ENCODE peak calls at places on chromosomes 7 and 10, in five cellular contexts. U is cardiac fibroblast, C is fibroblast of mammary gland, H is astrocyte, K is foreskin fibroblast. A is an unnamed sample.
A peak's percentile ranks its signal among the peaks of the same experiment; 100 is the strongest.

GRCh38 chr7:116730097-116731018 is 58.4 kb downstream of the MET start:
- DNase-seq in K (no peak), C (no peak), U (no peak), H (no peak), A (no peak)

GRCh38 chr10:80136134-80136571 is 3.6 kb downstream of the PLAC9 start:
- DNase-seq in U (peak; percentile 95), K (peak; percentile 99), H (peak; percentile 45), C (peak; percentile 99), A (no peak)

GRCh38 chr10:35438718-35439117 is 102.4 kb downstream of the CCNY start:
- DNase-seq in C (no peak), U (no peak), H (no peak), K (no peak), A (no peak)

GRCh38 chr7:69761290-69761922 is 163.1 kb downstream of the AUTS2 start:
- DNase-seq in K (no peak), H (no peak), C (no peak), U (no peak), A (no peak)

GRCh38 chr10:34916368-34916767 is 101.3 kb upstream of the PARD3 start:
- DNase-seq in U (peak; percentile 73), H (peak; percentile 94), K (peak; percentile 84), C (peak; percentile 94), A (no peak)

GRCh38 chr7:66099551-66100407 is 14.9 kb upstream of the CRCP start:
- DNase-seq in C (peak; percentile 92), U (peak; percentile 91), H (peak; percentile 93), K (peak; percentile 94), A (peak; percentile 65)

GRCh38 chr10:44801383-44802327 is 109.5 kb upstream of the TMEM72 start:
- DNase-seq in U (peak; percentile 98), C (peak; percentile 90), H (peak; percentile 99), K (peak; percentile 87), A (no peak)

GRCh38 chr7:371779-372545 is 82.0 kb downstream of the FOXL3 start:
- DNase-seq in H (no peak), C (no peak), U (no peak), K (no peak), A (no peak)

GRCh38 chr10:75499556-75499955 is 68.1 kb downstream of the LRMDA start:
- DNase-seq in U (no peak), C (no peak), K (no peak), H (no peak), A (no peak)

GRCh38 chr7:73891178-73891885 is 30.4 kb downstream of the TMEM270 start:
- DNase-seq in U (no peak), K (peak; percentile 43), H (no peak), C (no peak), A (no peak)

GRCh38 chr7:98107313-98107691 is 640 bp downstream of the LMTK2 start:
- DNase-seq in H (no peak), K (peak; percentile 28), U (peak; percentile 8), C (peak; percentile 14), A (peak; percentile 15)

GRCh38 chr10:62459072-62459471 is 84.9 kb downstream of the ZNF365 start:
- DNase-seq in U (peak; percentile 72), C (peak; percentile 89), K (peak; percentile 86), H (peak; percentile 59), A (no peak)

GRCh38 chr10:124211921-124212320 is 118.5 kb upstream of the CHST15 start:
- DNase-seq in K (peak; percentile 18), C (peak; percentile 50), U (peak; percentile 52), H (peak; percentile 70), A (no peak)

GRCh38 chr10:114350751-114351150 is 53.6 kb downstream of the AFAP1L2 start:
- DNase-seq in K (no peak), H (no peak), U (no peak), C (no peak), A (no peak)

GRCh38 chr10:46270086-46270811 is 16.5 kb upstream of the ANTXRL start:
- DNase-seq in U (no peak), K (no peak), C (no peak), H (no peak), A (no peak)

GRCh38 chr7:43099750-43100149 is 12.7 kb upstream of the HECW1 start:
- DNase-seq in C (no peak), K (no peak), U (no peak), H (no peak), A (no peak)

GRCh38 chr7:37971491-37971890 is 51.1 kb downstream of the EPDR1 start:
- DNase-seq in H (peak; percentile 11), K (no peak), C (peak; percentile 87), U (peak; percentile 86), A (no peak)

GRCh38 chr7:85424298-85424697 is 237.4 kb upstream of the SEMA3D start:
- DNase-seq in H (no peak), C (no peak), K (no peak), U (no peak), A (no peak)

GRCh38 chr10:121687094-121687850 is 89.0 kb upstream of the FGFR2 start:
- DNase-seq in H (no peak), C (no peak), K (no peak), U (no peak), A (no peak)

GRCh38 chr7:17056491-17057142 is 174.8 kb upstream of the AGR3 start:
- DNase-seq in C (peak; percentile 28), K (peak; percentile 55), H (peak; percentile 66), U (peak; percentile 40), A (no peak)

GRCh38 chr7:148319316-148319808 is 271.2 kb upstream of the C7orf33 start:
- DNase-seq in K (no peak), C (no peak), H (no peak), U (no peak), A (no peak)

GRCh38 chr7:155020996-155021395 is 18.1 kb upstream of the PAXIP1 start:
- DNase-seq in H (no peak), C (no peak), K (no peak), U (no peak), A (no peak)

GRCh38 chr7:94041529-94041928 is 37.4 kb upstream of the BET1 start:
- DNase-seq in K (peak; percentile 69), H (peak; percentile 94), C (peak; percentile 55), U (peak; percentile 80), A (no peak)

GRCh38 chr7:128899392-128899791 is 11.1 kb downstream of the KCP start:
- DNase-seq in K (no peak), C (no peak), H (no peak), U (no peak), A (no peak)

GRCh38 chr7:5282464-5283316 is at the start of gene SLC29A4:
- DNase-seq in K (peak; percentile 54), H (no peak), C (no peak), U (no peak), A (no peak)

GRCh38 chr7:35003679-35004278 is 33.5 kb downstream of the DPY19L1 start:
- DNase-seq in U (peak; percentile 95), C (peak; percentile 88), H (peak; percentile 90), K (peak; percentile 81), A (no peak)

DNA sequence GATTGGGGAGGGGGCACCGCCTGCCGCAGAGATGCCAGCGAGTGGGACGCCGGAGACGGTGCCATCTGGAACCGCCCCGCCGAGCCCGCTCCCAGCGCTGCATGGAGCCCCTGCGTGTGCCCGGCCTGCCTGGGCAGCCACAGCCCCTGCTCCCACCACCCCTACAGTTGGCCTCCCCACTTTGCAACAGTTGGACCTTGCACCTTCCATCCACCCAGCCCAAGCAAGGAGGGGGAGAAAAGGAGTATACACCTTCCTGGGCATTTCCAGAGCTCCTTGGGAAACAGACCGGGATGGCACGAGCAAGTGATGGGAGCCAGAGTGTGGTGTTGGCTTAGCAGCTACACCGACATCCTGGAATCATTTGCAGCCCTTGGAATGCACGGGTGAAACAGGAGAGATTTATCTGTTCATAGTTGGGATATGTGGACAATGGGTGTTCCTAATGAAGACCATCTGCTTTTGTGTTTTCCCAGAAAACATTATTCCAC is 10.5 kb downstream of the EBF3 start:
- DNase-seq in H (no peak), K (peak; percentile 83), C (peak; percentile 69), U (peak; percentile 59), A (no peak)
- H3K4me3 ChIP-seq in H (no peak overlapping the region), K (no peak overlapping the region), C (no peak overlapping the region), U (peak overlapping the region; percentile 39), A (no peak overlapping the region)

DNA sequence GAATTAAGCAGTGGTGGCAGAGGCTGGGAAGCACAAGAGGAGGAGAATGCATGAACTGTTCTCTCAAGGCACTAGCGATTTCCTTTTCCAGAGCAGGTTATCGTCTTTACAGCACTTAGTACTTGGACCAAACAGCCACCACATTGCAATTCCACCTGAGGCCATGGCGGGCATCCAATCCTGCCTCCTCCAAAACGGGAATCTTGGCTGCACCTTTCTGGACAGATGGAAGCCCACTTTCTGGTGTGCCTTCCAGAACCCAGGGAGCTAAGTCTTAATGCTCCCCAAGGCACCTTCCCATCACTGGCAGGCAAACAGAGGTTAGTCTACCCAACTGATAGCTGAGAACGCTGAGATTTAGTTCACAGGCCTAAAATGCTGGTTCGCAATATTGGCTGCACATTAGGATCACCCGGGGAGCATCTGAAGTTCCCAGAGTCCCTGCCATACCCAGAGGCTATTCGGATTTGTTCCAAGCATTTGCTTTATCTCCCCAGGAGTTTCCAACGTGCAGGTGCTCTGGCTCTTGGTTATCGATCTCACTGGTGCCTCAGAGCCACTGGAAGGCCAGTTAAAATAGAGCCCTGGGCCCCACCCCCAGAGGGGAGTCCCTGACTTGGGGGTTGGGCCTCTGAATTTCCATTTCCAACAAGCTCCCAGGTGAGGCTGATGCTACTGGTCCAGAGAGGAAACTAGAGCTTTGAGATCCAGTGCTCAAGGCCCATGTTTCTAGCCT is 62.2 kb downstream of the KCNMA1 start:
- DNase-seq in U (no peak), H (no peak), K (no peak), C (no peak), A (no peak)
- TF ChIP-seq CTCF in U (no peak), H (no peak), K (no peak), C (no peak), A (no peak)

GRCh38 chr7:3302681-3303320 is 1.7 kb downstream of the SDK1 start:
- DNase-seq in C (no peak), K (no peak), H (no peak), U (no peak), A (no peak)
- H3K4me3 ChIP-seq in C (no peak overlapping the region), K (no peak overlapping the region), H (peak overlapping the region; percentile 26), U (no peak overlapping the region), A (no peak overlapping the region)

GRCh38 chr7:1755783-1756626 is 85.9 kb downstream of the ELFN1 start:
- DNase-seq in K (no peak), C (no peak), U (no peak), H (no peak), A (no peak)

GRCh38 chr7:1761097-1761496 is 91.0 kb downstream of the ELFN1 start:
- DNase-seq in C (no peak), H (no peak), U (no peak), K (no peak), A (no peak)

GRCh38 chr7:1758859-1759521 is 88.9 kb downstream of the ELFN1 start:
- DNase-seq in H (no peak), C (no peak), U (no peak), K (no peak), A (no peak)

GRCh38 chr7:1757601-1758000 is 87.5 kb downstream of the ELFN1 start:
- DNase-seq in K (no peak), U (no peak), C (no peak), H (no peak), A (no peak)

GRCh38 chr7:1758417-1758858 is 88.4 kb downstream of the ELFN1 start:
- DNase-seq in H (no peak), C (peak; percentile 50), U (peak; percentile 41), K (peak; percentile 36), A (no peak)
- TF ChIP-seq CTCF in H (no peak), C (peak; percentile 38), U (peak; percentile 44), K (peak; percentile 40), A (no peak)

A was measured in CD8-positive, alpha-beta T cell.